ENCODE peak calls at places on chromosomes 4 and X, in four cellular contexts. Z, R, F and Y are unnamed samples.
A peak's percentile ranks its signal among the peaks of the same experiment; 100 is the strongest.

GRCh38 chrX:48648299-48648698 is 35.3 kb upstream of the WAS start:
- DNase-seq in Z (no peak), R (peak; percentile 41), F (peak; percentile 45), Y (peak; percentile 21)

GRCh38 chr4:113610542-113610941 is 151.0 kb downstream of the CAMK2D start:
- DNase-seq in Z (no peak), R (no peak), F (no peak), Y (no peak)

GRCh38 chr4:8541981-8542715 is 38.0 kb upstream of the GPR78 start:
- DNase-seq in Z (no peak), R (no peak), F (no peak), Y (no peak)

GRCh38 chrX:135632353-135632752 is 81.1 kb upstream of the CT45A1 start:
- DNase-seq in Z (no peak), R (no peak), F (no peak), Y (no peak)

GRCh38 chr4:175378372-175378771 is 433.7 kb downstream of the GPM6A start:
- DNase-seq in Z (no peak), R (no peak), F (no peak), Y (no peak)

GRCh38 chr4:149884529-149885206 is 69.0 kb upstream of the IQCM start:
- DNase-seq in Z (no peak), R (no peak), F (no peak), Y (peak; percentile 10)

GRCh38 chr4:178970433-178971140 is 1528.3 kb upstream of the AGA start:
- DNase-seq in Z (no peak), R (no peak), F (no peak), Y (no peak)

GRCh38 chr4:140020457-140021361 is 133.3 kb downstream of the MAML3 start:
- DNase-seq in Z (no peak), R (no peak), F (peak; percentile 17), Y (no peak)

GRCh38 chr4:95087657-95088455 is 330.1 kb downstream of the BMPR1B start:
- DNase-seq in Z (no peak), R (no peak), F (peak; percentile 68), Y (no peak)

GRCh38 chr4:100805547-100805946 is 287.7 kb upstream of the EMCN start:
- DNase-seq in Z (no peak), R (no peak), F (no peak), Y (no peak)

GRCh38 chrX:9327747-9328145 is 137.1 kb upstream of the TBL1X start:
- DNase-seq in Z (no peak), R (no peak), F (peak; percentile 90), Y (no peak)

GRCh38 chr4:3322059-3322550 is 29.3 kb downstream of the RGS12 start:
- DNase-seq in Z (no peak), R (no peak), F (peak; percentile 46), Y (no peak)

GRCh38 chrX:143781103-143781502 is 60.6 kb upstream of the SPANXN2 start:
- DNase-seq in Z (no peak), R (no peak), F (no peak), Y (no peak)

GRCh38 chr4:32022071-32022470 is 1301.9 kb downstream of the PCDH7 start:
- DNase-seq in Z (no peak), R (no peak), F (no peak), Y (no peak)

GRCh38 chrX:42739258-42739657 is 38.7 kb downstream of the PPP1R2C start:
- DNase-seq in Z (no peak), R (no peak), F (no peak), Y (no peak)

GRCh38 chr4:81198151-81198550 is 16.9 kb downstream of the PRKG2 start:
- DNase-seq in Z (no peak), R (no peak), F (no peak), Y (no peak)

GRCh38 chr4:56757821-56758400 is 63.6 kb downstream of the SPINK2 start:
- DNase-seq in Z (peak; percentile 75), R (peak; percentile 32), F (peak; percentile 94), Y (peak; percentile 69)

GRCh38 chrX:131938749-131939148 is 84.4 kb upstream of the STK26 start:
- DNase-seq in Z (no peak), R (no peak), F (no peak), Y (no peak)

GRCh38 chrX:108494416-108495095 is 54.9 kb downstream of the COL4A5 start:
- DNase-seq in Z (no peak), R (no peak), F (peak; percentile 17), Y (no peak)

GRCh38 chr4:178752954-178753525 is 1310.8 kb upstream of the AGA start:
- DNase-seq in Z (no peak), R (no peak), F (no peak), Y (no peak)

GRCh38 chr4:102518703-102519131 is 17.6 kb downstream of the NFKB1 start:
- DNase-seq in Z (no peak), R (no peak), F (no peak), Y (no peak)

GRCh38 chr4:83297548-83298260 is 13.1 kb upstream of the COQ2 start:
- DNase-seq in Z (no peak), R (no peak), F (no peak), Y (no peak)

GRCh38 chrX:7941390-7942042 is 14.3 kb upstream of the PNPLA4 start:
- DNase-seq in Z (no peak), R (no peak), F (peak; percentile 7), Y (peak; percentile 12)

GRCh38 chr4:122633211-122633610 is 12.3 kb upstream of the IL21 start:
- DNase-seq in Z (no peak), R (no peak), F (no peak), Y (no peak)

GRCh38 chrX:85111347-85111746 is 107.7 kb downstream of the APOOL start:
- DNase-seq in Z (no peak), R (no peak), F (peak; percentile 5), Y (no peak)

GRCh38 chr4:19532120-19532848 is 719.4 kb upstream of the SLIT2 start:
- DNase-seq in Z (peak; percentile 61), R (no peak), F (peak; percentile 38), Y (no peak)

GRCh38 chrX:132375941-132376340 is 112.9 kb downstream of the MBNL3 start:
- DNase-seq in Z (no peak), R (no peak), F (no peak), Y (no peak)

GRCh38 chr4:54169176-54169575 is 59.9 kb upstream of the PDGFRA start:
- DNase-seq in Z (no peak), R (no peak), F (peak; percentile 67), Y (no peak)

GRCh38 chr4:20017035-20017434 is 234.7 kb upstream of the SLIT2 start:
- DNase-seq in Z (no peak), R (no peak), F (peak; percentile 85), Y (no peak)

GRCh38 chrX:48492293-48492910 is 16.4 kb upstream of the PORCN start:
- DNase-seq in Z (no peak), R (no peak), F (peak; percentile 35), Y (no peak)

GRCh38 chr4:173506780-173507211 is 23.2 kb downstream of the HAND2 start:
- DNase-seq in Z (no peak), R (no peak), F (no peak), Y (no peak)

GRCh38 chr4:11635336-11635735 is 206.6 kb upstream of the HS3ST1 start:
- DNase-seq in Z (no peak), R (no peak), F (peak; percentile 86), Y (no peak)

GRCh38 chr4:87981505-87981904 is 6.0 kb downstream of the SPP1 start:
- DNase-seq in Z (no peak), R (no peak), F (no peak), Y (no peak)

GRCh38 chr4:40193578-40193977 is 3.3 kb upstream of the RHOH start:
- DNase-seq in Z (no peak), R (no peak), F (no peak), Y (no peak)

GRCh38 chr4:40195182-40196177 is 1.4 kb upstream of the RHOH start:
- DNase-seq in Z (no peak), R (no peak), F (no peak), Y (no peak)

GRCh38 chr4:40196260-40196659 is 571 bp upstream of the RHOH start:
- DNase-seq in Z (no peak), R (no peak), F (no peak), Y (no peak)

GRCh38 chr4:40193018-40193571 is 3.7 kb upstream of the RHOH start:
- DNase-seq in Z (no peak), R (no peak), F (no peak), Y (peak; percentile 51)

DNA sequence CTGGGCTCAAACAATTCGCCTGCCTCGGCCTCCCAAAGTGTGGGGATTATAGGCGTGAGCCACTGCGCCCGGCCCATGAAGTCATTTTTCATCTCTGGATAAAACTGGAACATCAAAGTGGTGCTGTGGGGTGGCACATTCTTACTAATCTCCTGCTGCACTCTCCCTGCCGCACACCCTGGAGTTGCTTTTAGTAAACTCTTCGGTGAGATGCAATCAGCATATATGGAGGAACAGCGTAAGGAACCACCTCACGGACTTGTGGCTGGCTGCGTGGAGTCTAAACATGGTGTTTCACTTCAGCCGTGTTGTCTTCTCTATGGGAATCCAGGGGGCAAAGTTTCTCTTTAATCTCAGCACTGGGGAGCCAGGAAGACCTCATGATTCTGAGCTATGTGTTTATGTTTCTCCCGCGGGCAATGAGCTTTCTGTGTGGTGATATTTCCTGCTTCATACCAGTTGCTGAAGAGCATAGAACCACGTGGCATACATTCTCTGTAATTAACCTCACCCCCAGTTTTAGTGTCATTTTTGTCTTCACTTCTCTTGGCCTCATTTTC is 2.1 kb upstream of the RHOH start:
- DNase-seq in Z (peak; percentile 40), R (no peak), F (peak; percentile 45), Y (peak; percentile 46)
- TF ChIP-seq POLR2A in Z (no peak), R (no peak), F (no peak), Y (peak; percentile 46)

GRCh38 chr4:168321006-168321405 is 2.5 kb upstream of the DDX60 start:
- DNase-seq in Z (no peak), R (no peak), F (no peak), Y (no peak)

GRCh38 chr4:168319486-168320019 is 1.0 kb upstream of the DDX60 start:
- DNase-seq in Z (no peak), R (no peak), F (no peak), Y (no peak)

DNA sequence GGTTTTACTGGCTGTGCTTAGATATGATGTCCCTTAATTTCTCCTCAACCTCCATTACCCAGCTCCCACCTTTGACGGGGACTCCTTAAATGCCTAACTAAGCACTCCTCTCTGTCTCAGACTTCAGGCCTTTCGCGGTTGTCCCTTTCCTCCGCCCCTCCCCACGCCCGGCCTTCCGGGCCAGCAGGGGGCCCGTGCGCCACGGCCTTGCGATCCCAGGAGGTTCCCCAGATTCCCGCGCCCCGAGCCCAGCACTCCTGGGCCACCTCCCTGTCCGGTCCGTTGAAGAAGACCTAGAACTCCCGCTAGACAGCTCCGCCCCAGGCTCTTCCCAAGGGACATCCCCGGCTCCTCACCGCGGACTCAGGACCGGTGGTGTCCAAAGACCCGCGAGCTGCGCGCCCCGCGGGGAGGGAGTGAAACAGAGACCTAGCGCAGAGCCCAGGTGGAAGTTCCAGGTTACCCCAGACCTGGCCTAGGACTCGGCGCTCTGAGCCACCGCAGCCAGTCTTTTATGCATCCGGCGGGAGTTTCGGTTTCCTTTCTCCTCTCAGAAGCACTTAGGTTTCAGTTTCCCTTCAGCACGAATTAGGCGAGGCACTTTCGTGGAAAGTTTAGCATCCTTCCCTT is at the start of gene DDX60:
- DNase-seq in Z (peak; percentile 62), R (peak; percentile 78), F (peak; percentile 73), Y (peak; percentile 88)
- TF ChIP-seq POLR2A in Z (no peak), R (peak; percentile 38), F (peak; percentile 28), Y (peak; percentile 82)

DNA sequence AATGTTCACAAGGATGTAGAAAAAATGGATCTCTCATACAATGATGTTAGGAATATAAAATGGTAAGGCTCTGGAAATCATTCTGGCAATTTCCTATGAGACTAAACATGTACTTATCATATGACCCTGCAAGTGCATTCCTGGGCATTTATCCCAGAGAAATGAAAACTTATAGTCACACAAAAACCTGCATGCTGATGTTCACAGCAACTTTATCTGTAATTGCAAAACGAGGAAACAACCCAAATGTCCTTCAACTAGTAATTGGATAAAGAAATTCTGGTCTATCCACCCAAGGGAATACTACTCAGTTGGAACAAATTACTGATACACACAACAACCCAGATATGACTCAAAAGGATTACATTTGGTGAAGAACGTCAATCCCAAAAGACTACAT is 14.5 kb downstream of the ZCCHC18 start:
- DNase-seq in Z (no peak), R (no peak), F (no peak), Y (no peak)
- TF ChIP-seq POLR2A in Z (no peak), R (no peak), F (no peak), Y (no peak)

GRCh38 chrX:40091691-40092421 is 5.9 kb downstream of the BCOR start:
- DNase-seq in Z (no peak), R (no peak), F (no peak), Y (peak; percentile 68)
- TF ChIP-seq POLR2A in Z (no peak), R (no peak), F (no peak), Y (no peak)